ENCODE peak calls at places on chromosomes 4 and X, in ten cellular contexts. L is NCI-H2171 treated with DMSO at 0.1 percent for 48 hours; C is adrenal gland; I is putamen; K is NCI-H2081 treated with DMSO at 0.1 percent for 48 hours; Y is activated T-helper 1 cell treated with Interleukin-2 at 50 U/mL for 16 hours; O is omental fat pad; F is naive thymus-derived CD8-positive, alpha-beta T cell; R is stimulated activated CD4-positive, alpha-beta T cell treated with anti-CD3 and anti-CD28 coated beads, TNF-alpha, amount 100 ng/mL, for 1 hour; S is EH. E is an unnamed sample.
A peak's percentile ranks its signal among the peaks of the same experiment; 100 is the strongest.

GRCh38 chrX:41332988-41333743 is 796 bp upstream of the DDX3X start:
- DNase-seq in L (peak; percentile 92), C (peak; percentile 91), I (peak; percentile 81), K (peak; percentile 93), Y (peak; percentile 85), O (peak; percentile 71), F (peak; percentile 83), R (peak; percentile 83), S (peak; percentile 86), E (peak; percentile 91)

GRCh38 chr4:98567611-98568010 is 90.8 kb downstream of the TSPAN5 start:
- DNase-seq in L (no peak), C (no peak), I (no peak), K (no peak), Y (no peak), O (no peak), F (no peak), R (no peak), S (no peak), E (no peak)

GRCh38 chr4:172143605-172144314 is 330.6 kb downstream of the GALNTL6 start:
- DNase-seq in L (no peak), C (no peak), I (no peak), K (no peak), Y (no peak), O (no peak), F (no peak), R (no peak), S (peak; percentile 13), E (no peak)

GRCh38 chrX:54208531-54208930 is 25.5 kb upstream of the FAM120C start:
- DNase-seq in L (no peak), C (no peak), I (no peak), K (no peak), Y (no peak), O (no peak), F (no peak), R (no peak), S (no peak), E (no peak)

GRCh38 chrX:72368796-72369195 is 63.1 kb upstream of the CITED1 start:
- DNase-seq in L (no peak), C (peak; percentile 83), I (no peak), K (no peak), Y (no peak), O (no peak), F (no peak), R (no peak), S (no peak), E (no peak)

GRCh38 chrX:1163231-1163630 is 49.2 kb downstream of the CRLF2 start:
- DNase-seq in L (no peak), C (peak; percentile 49), I (no peak), K (no peak), Y (no peak), O (no peak), F (no peak), R (no peak), S (no peak), E (peak; percentile 41)

GRCh38 chrX:71052721-71053120 is 15.4 kb downstream of the SNX12 start:
- DNase-seq in L (no peak), C (no peak), I (no peak), K (no peak), Y (no peak), O (no peak), F (no peak), R (no peak), S (no peak), E (no peak)

GRCh38 chrX:110089656-110090404 is 86.9 kb downstream of the TMEM164 start:
- DNase-seq in L (no peak), C (no peak), I (no peak), K (no peak), Y (no peak), O (no peak), F (no peak), R (no peak), S (no peak), E (no peak)

GRCh38 chr4:188989371-188989770 is 850.1 kb downstream of the TRIML1 start:
- DNase-seq in L (no peak), C (no peak), I (no peak), K (no peak), Y (no peak), O (no peak), F (no peak), R (no peak), S (no peak), E (no peak)

GRCh38 chr4:38161208-38162113 is 201.3 kb downstream of the PTTG2 start:
- DNase-seq in L (no peak), C (no peak), I (no peak), K (no peak), Y (no peak), O (no peak), F (no peak), R (no peak), S (peak; percentile 35), E (no peak)

GRCh38 chr4:52368895-52369294 is 290.2 kb downstream of the USP46 start:
- DNase-seq in L (no peak), C (no peak), I (no peak), K (no peak), Y (no peak), O (no peak), F (no peak), R (no peak), S (no peak), E (no peak)

GRCh38 chr4:108427946-108428345 is 192.4 kb upstream of the RPL34 start:
- DNase-seq in L (no peak), C (no peak), I (no peak), K (no peak), Y (no peak), O (no peak), F (no peak), R (no peak), S (peak; percentile 2), E (no peak)

GRCh38 chr4:7960790-7961655 is 21.4 kb upstream of the AFAP1 start:
- DNase-seq in L (no peak), C (peak; percentile 91), I (peak; percentile 72), K (no peak), Y (no peak), O (peak; percentile 34), F (no peak), R (no peak), S (peak; percentile 98), E (peak; percentile 64)

GRCh38 chrX:49260221-49260985 is 4.1 kb downstream of the FOXP3 start:
- DNase-seq in L (no peak), C (no peak), I (no peak), K (no peak), Y (no peak), O (no peak), F (no peak), R (no peak), S (no peak), E (no peak)

GRCh38 chr4:109365944-109366343 is 63.5 kb upstream of the COL25A1 start:
- DNase-seq in L (no peak), C (no peak), I (no peak), K (no peak), Y (no peak), O (no peak), F (no peak), R (no peak), S (no peak), E (no peak)

GRCh38 chr4:2411786-2412510 is 6.5 kb downstream of the ZFYVE28 start:
- DNase-seq in L (no peak), C (no peak), I (no peak), K (no peak), Y (no peak), O (no peak), F (no peak), R (no peak), S (no peak), E (no peak)